ENCODE peak calls at places on chromosomes 16 and 17, in six cellular contexts. B, C, S, T, L and M are unnamed samples.

GRCh38 chr16:5603836-5604235 is 506.2 kb upstream of the EEF2KMT start:
- DNase-seq in B (no peak), C (no peak), S (no peak), T (no peak), L (no peak), M (no peak)

GRCh38 chr16:85157813-85158701 is 45.8 kb upstream of the CIBAR2 start:
- DNase-seq in B (no peak), C (no peak), S (no peak), T (peak; percentile 85), L (peak; percentile 33), M (no peak)

GRCh38 chr17:80283116-80283852 is 22.6 kb downstream of the RNF213 start:
- DNase-seq in B (no peak), C (no peak), S (no peak), T (no peak), L (peak; percentile 5), M (no peak)

GRCh38 chr17:76734080-76734840 is 2.9 kb downstream of the SRSF2 start:
- DNase-seq in B (no peak), C (no peak), S (no peak), T (no peak), L (no peak), M (no peak)

GRCh38 chr16:11156401-11156800 is 99.6 kb downstream of the SOCS1 start:
- DNase-seq in B (no peak), C (no peak), S (no peak), T (no peak), L (no peak), M (no peak)

GRCh38 chr17:37650419-37651003 is 7.3 kb upstream of the DDX52 start:
- DNase-seq in B (no peak), C (no peak), S (no peak), T (peak; percentile 59), L (no peak), M (no peak)

GRCh38 chr16:50272687-50273381 is 6.5 kb downstream of the ADCY7 start:
- DNase-seq in B (no peak), C (peak; percentile 35), S (no peak), T (no peak), L (no peak), M (no peak)

GRCh38 chr16:56013962-56014552 is 138.9 kb upstream of the CES5A start:
- DNase-seq in B (no peak), C (no peak), S (no peak), T (peak; percentile 90), L (peak; percentile 21), M (no peak)

GRCh38 chr17:53924530-53925455 is 102.1 kb downstream of the KIF2B start:
- DNase-seq in B (no peak), C (no peak), S (no peak), T (no peak), L (no peak), M (no peak)

GRCh38 chr17:47896672-47897490 is 845 bp downstream of the SP2 start:
- DNase-seq in B (no peak), C (no peak), S (no peak), T (no peak), L (no peak), M (no peak)

GRCh38 chr17:6070280-6070894 is at the start of gene WSCD1:
- DNase-seq in B (no peak), C (no peak), S (no peak), T (peak; percentile 80), L (no peak), M (no peak)

GRCh38 chr17:73616873-73617430 is 27.3 kb downstream of the SDK2 start:
- DNase-seq in B (no peak), C (no peak), S (no peak), T (peak; percentile 34), L (no peak), M (no peak)

GRCh38 chr16:57764341-57765159 is 29.0 kb downstream of the KATNB1 start:
- DNase-seq in B (no peak), C (peak; percentile 94), S (peak; percentile 41), T (no peak), L (peak; percentile 45), M (no peak)

GRCh38 chr17:5354886-5355415 is 64.5 kb downstream of the NUP88 start:
- DNase-seq in B (no peak), C (no peak), S (no peak), T (no peak), L (no peak), M (no peak)

GRCh38 chr17:44203731-44204452 is 4.2 kb upstream of the ATXN7L3 start:
- DNase-seq in B (no peak), C (no peak), S (no peak), T (peak; percentile 62), L (peak; percentile 59), M (no peak)

GRCh38 chr16:26709175-26709574 is 357.6 kb upstream of the C16orf82 start:
- DNase-seq in B (no peak), C (no peak), S (no peak), T (no peak), L (no peak), M (no peak)

GRCh38 chr16:70652322-70652721 is 6.0 kb downstream of the IL34 start:
- DNase-seq in B (no peak), C (no peak), S (no peak), T (no peak), L (no peak), M (no peak)

GRCh38 chr17:77645441-77646430 is 312.8 kb upstream of the TNRC6C start:
- DNase-seq in B (no peak), C (no peak), S (no peak), T (no peak), L (peak; percentile 82), M (no peak)

GRCh38 chr17:61555127-61555531 is 35.9 kb downstream of the NACA2 start:
- DNase-seq in B (no peak), C (no peak), S (no peak), T (no peak), L (no peak), M (no peak)

GRCh38 chr17:1697681-1698080 is 12.5 kb downstream of the TLCD2 start:
- DNase-seq in B (no peak), C (no peak), S (no peak), T (no peak), L (no peak), M (no peak)

GRCh38 chr17:31608659-31609254 is 217.3 kb downstream of the RAB11FIP4 start:
- DNase-seq in B (no peak), C (no peak), S (no peak), T (no peak), L (no peak), M (no peak)

DNA sequence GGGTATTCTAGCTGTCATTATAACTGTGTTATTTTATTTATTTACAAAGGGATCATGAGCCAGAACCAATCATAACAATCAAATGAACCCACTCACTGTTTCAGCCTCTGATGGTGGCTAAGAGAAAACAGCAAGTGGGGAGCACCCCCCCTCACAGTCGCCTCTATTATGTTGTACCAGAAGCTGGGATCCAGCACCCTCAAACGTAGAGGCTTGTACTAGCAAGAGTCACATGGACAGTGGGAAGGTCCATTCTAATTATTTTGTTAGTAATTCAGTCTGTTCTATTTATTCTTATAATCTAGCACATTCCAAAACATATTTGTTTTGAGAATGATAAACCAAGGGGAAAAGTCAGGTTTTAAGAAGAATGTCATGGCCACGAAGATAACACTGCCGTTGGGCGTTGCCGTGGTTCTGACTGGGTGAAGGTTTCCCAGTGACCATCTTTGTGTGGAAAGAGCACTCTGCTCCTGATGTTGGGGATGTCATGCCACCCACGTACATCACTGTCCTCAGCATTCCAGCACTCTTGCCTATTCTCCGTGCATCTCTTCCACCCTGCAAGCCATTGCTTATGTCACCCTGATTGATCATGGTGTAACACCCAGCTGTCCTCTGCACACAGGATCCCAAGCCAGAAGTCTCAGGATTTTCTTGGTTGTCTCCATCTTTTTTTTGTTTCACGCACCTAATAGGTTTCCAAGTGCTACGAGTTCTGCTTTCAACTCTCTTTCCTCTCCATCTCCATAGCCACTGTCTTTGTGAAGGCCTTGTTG is 205.8 kb downstream of the PRKCA start:
- DNase-seq in B (no peak), C (no peak), S (no peak), T (no peak), L (no peak), M (no peak)
- H3K27ac ChIP-seq in B (peak overlapping the region; percentile 68), C (peak overlapping the region; percentile 87), S (peak overlapping the region; percentile 84), T (no peak overlapping the region), L (no peak overlapping the region), M (peak overlapping the region; percentile 15)

GRCh38 chr17:39867084-39867890 is 715 bp upstream of the ZPBP2 start:
- DNase-seq in B (no peak), C (no peak), S (no peak), T (no peak), L (peak; percentile 64), M (no peak)
- H3K27ac ChIP-seq in B (peak overlapping the region; percentile 35), C (no peak overlapping the region), S (no peak overlapping the region), T (no peak overlapping the region), L (peak overlapping the region; percentile 53), M (no peak overlapping the region)

DNA sequence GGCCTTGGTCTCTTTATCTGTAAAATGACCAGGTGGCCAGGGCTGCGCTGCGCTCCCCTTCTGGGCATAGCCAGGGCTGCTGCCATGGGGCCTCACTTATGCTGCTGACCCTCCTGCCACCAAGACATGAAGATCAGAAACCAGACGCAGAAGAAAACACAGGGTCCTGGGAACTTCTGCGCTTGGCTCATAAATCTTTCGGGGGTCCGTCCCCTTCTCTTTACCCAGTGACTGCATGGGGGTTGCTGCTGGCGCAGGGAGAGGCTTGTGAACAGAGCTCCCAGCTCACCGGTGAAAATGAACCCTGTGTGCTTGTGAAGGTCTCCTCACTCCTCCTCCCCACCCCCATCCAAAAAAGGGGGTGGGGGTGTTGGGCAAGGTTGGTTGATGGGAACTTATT is 5.7 kb upstream of the FOXL1 start:
- DNase-seq in B (no peak), C (no peak), S (no peak), T (no peak), L (no peak), M (no peak)
- H3K27ac ChIP-seq in B (no peak overlapping the region), C (no peak overlapping the region), S (no peak overlapping the region), T (no peak overlapping the region), L (no peak overlapping the region), M (no peak overlapping the region)

DNA sequence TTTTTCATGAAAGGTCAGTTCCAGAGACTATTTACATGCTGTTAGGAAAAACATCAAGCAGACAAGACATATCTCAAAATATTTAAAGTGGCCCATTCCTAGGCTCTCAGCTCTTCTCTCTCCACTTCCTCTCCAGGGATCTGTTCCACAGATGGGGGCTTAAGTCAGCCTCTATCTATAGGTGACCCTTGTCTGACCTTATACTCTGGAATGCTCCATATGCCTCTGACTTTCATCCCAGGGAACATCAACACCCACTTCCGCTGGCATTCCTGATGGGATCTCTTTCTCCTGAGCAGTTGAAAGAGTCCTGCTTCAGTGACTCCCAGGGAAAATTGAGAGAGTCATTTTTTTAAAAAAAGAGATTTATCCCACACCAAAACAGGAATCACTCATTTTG is 11.5 kb upstream of the WIPI1 start:
- DNase-seq in B (no peak), C (no peak), S (no peak), T (peak; percentile 90), L (no peak), M (no peak)
- H3K27ac ChIP-seq in B (no peak overlapping the region), C (no peak overlapping the region), S (no peak overlapping the region), T (peak overlapping the region; percentile 99), L (no peak overlapping the region), M (no peak overlapping the region)

GRCh38 chr17:29711588-29712385 is 89.1 kb upstream of the CORO6 start:
- DNase-seq in B (no peak), C (no peak), S (no peak), T (no peak), L (no peak), M (no peak)

GRCh38 chr17:29712677-29713076 is 90.0 kb upstream of the CORO6 start:
- DNase-seq in B (no peak), C (no peak), S (no peak), T (no peak), L (no peak), M (no peak)

GRCh38 chr17:29714146-29714545 is 91.4 kb upstream of the CORO6 start:
- DNase-seq in B (no peak), C (no peak), S (no peak), T (no peak), L (no peak), M (no peak)

GRCh38 chr17:29715680-29716079 is 93.0 kb upstream of the CORO6 start:
- DNase-seq in B (no peak), C (no peak), S (no peak), T (no peak), L (no peak), M (no peak)

GRCh38 chr17:29713626-29714025 is 90.9 kb upstream of the CORO6 start:
- DNase-seq in B (no peak), C (no peak), S (no peak), T (no peak), L (no peak), M (no peak)
- H3K27ac ChIP-seq in B (no peak overlapping the region), C (peak overlapping the region; percentile 96), S (no peak overlapping the region), T (no peak overlapping the region), L (peak overlapping the region; percentile 15), M (no peak overlapping the region)